ENCODE peak calls at places on chromosomes 2 and 18, in five cellular contexts. Q is cardiac muscle cell, G is psoas muscle, B is neuronal stem cell, F is upper lobe of left lung. S is an unnamed sample. For H3K9me3, the result is how much of the 10 kb centered on the place peaks cover.

GRCh38 chr2:198387677-198388076 is 583.3 kb downstream of the PLCL1 start:
- DNase-seq in F (no peak), G (no peak), B (no peak), Q (no peak), S (no peak)

GRCh38 chr2:169344736-169345506 is 17.4 kb downstream of the LRP2 start:
- DNase-seq in B (no peak), Q (no peak), F (no peak), G (no peak), S (no peak)

GRCh38 chr2:128390256-128390990 is 71.8 kb upstream of the HS6ST1 start:
- DNase-seq in F (peak), B (no peak), G (peak), Q (no peak), S (peak)

GRCh38 chr2:144550084-144550483 is 30.2 kb upstream of the ZEB2 start:
- DNase-seq in F (no peak), B (no peak), G (no peak), Q (no peak), S (no peak)

GRCh38 chr18:3466051-3466450 is 16.1 kb downstream of the TGIF1 start:
- DNase-seq in B (no peak), G (no peak), F (no peak), Q (no peak), S (no peak)

GRCh38 chr2:26669099-26669498 is 23.4 kb upstream of the KCNK3 start:
- DNase-seq in B (no peak), G (no peak), F (no peak), Q (no peak), S (no peak)

GRCh38 chr2:158998486-158999248 is 30.2 kb downstream of the TANC1 start:
- DNase-seq in F (no peak), G (no peak), B (no peak), Q (no peak), S (no peak)

GRCh38 chr18:55998071-55998522 is 410.1 kb upstream of the TCF4 start:
- DNase-seq in B (peak), G (no peak), Q (peak), F (no peak), S (no peak)

GRCh38 chr2:165675551-165675968 is 118.5 kb downstream of the GALNT3 start:
- DNase-seq in B (no peak), Q (no peak), F (no peak), G (no peak), S (no peak)

GRCh38 chr18:8854962-8855361 is 149.6 kb downstream of the MTCL1 start:
- DNase-seq in Q (no peak), B (no peak), G (no peak), F (no peak), S (no peak)

GRCh38 chr2:153710128-153710527 is 161.6 kb upstream of the GALNT13 start:
- DNase-seq in Q (no peak), G (no peak), B (no peak), F (no peak), S (no peak)

GRCh38 chr2:72104821-72105588 is 42.7 kb downstream of the CYP26B1 start:
- DNase-seq in Q (peak), F (no peak), G (no peak), B (no peak), S (no peak)

GRCh38 chr2:39778775-39779751 is at the start of gene THUMPD2:
- DNase-seq in B (peak), G (peak), F (peak), Q (peak), S (peak)

GRCh38 chr2:190804182-190804795 is 76.3 kb upstream of the GLS start:
- DNase-seq in G (no peak), B (peak), Q (no peak), F (no peak), S (no peak)

GRCh38 chr2:3626118-3626816 is 31.4 kb downstream of the COLEC11 start:
- DNase-seq in B (no peak), G (no peak), F (peak), Q (peak), S (no peak)

GRCh38 chr2:99615247-99615771 is 125.5 kb upstream of the REV1 start:
- DNase-seq in Q (no peak), G (peak), F (no peak), B (no peak), S (no peak)

GRCh38 chr2:79162132-79162531 is 2.6 kb upstream of the REG3A start:
- DNase-seq in B (no peak), Q (peak), G (no peak), F (no peak), S (no peak)

GRCh38 chr2:30356061-30356460 is 91.0 kb upstream of the LCLAT1 start:
- DNase-seq in Q (no peak), G (no peak), F (no peak), B (no peak), S (no peak)

GRCh38 chr2:240835528-240835927 is 15.5 kb upstream of the KIF1A start:
- DNase-seq in F (no peak), G (no peak), B (no peak), Q (no peak), S (no peak)

GRCh38 chr2:88090446-88091283 is 23.0 kb downstream of the SMYD1 start:
- DNase-seq in B (no peak), F (no peak), Q (no peak), G (no peak), S (no peak)

GRCh38 chr2:105744909-105745853 is at the start of gene NCK2:
- DNase-seq in G (peak), Q (peak), F (peak), B (peak), S (peak)

GRCh38 chr2:238160206-238161129 is 1.7 kb downstream of the ERFE start:
- DNase-seq in G (peak), F (no peak), Q (peak), B (no peak), S (no peak)

GRCh38 chr2:134275058-134275862 is 21.4 kb downstream of the MGAT5 start:
- DNase-seq in F (no peak), Q (no peak), B (no peak), G (no peak), S (no peak)

GRCh38 chr2:204748286-204748685 is 203.0 kb downstream of the PARD3B start:
- DNase-seq in F (no peak), B (no peak), Q (no peak), G (no peak), S (no peak)

GRCh38 chr2:27249891-27250651 is 12.8 kb downstream of the SLC30A3 start:
- DNase-seq in B (peak), Q (peak), F (peak), G (peak), S (peak)

GRCh38 chr2:89780318-89780717 is 1088.8 kb downstream of the RPIA start:
- DNase-seq in Q (no peak), B (no peak), F (no peak), G (no peak), S (no peak)

GRCh38 chr2:89775885-89776284 is 1084.4 kb downstream of the RPIA start:
- DNase-seq in F (no peak), B (no peak), Q (no peak), G (no peak), S (no peak)
- H3K9me3 ChIP-seq in F (under half), B (under half), Q (half or more), G (half or more), S (half or more)

DNA sequence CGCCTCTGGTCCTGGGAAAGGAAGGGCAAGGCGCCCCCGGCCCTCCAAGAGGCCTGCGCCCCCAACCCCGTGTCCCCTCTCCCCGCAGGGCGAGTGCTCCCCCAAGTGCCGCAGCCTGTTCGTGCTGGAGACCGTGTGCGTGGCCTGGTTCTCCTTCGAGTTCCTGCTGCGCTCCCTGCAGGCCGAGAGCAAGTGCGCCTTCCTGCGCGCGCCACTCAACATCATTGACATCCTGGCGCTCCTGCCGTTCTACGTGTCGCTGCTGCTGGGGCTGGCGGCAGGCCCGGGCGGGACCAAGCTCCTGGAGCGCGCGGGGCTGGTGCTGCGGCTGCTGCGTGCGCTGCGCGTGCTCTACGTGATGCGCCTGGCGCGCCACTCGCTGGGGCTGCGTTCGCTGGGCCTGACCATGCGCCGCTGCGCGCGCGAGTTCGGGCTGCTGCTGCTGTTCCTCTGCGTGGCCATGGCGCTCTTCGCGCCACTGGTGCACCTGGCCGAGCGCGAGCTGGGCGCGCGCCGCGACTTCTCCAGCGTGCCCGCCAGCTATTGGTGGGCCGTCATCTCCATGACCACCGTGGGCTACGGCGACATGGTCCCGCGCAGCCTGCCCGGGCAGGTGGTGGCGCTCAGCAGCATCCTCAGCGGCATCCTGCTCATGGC is 52.4 kb downstream of the SLC66A2 start:
- DNase-seq in B (no peak), G (peak), Q (no peak), F (no peak), S (no peak)
- H3K9me3 ChIP-seq in B (half or more), G (under half), Q (under half), F (under half), S (under half)

GRCh38 chr18:38575648-38576047 is 1010.0 kb upstream of the CELF4 start:
- DNase-seq in G (no peak), Q (no peak), B (no peak), F (no peak), S (no peak)

GRCh38 chr18:38576349-38576748 is 1010.8 kb upstream of the CELF4 start:
- DNase-seq in G (no peak), B (no peak), Q (no peak), F (no peak), S (no peak)

GRCh38 chr18:38576915-38577314 is 1011.3 kb upstream of the CELF4 start:
- DNase-seq in G (no peak), Q (no peak), F (no peak), B (no peak), S (no peak)

GRCh38 chr18:38579764-38580163 is 1014.2 kb upstream of the CELF4 start:
- DNase-seq in B (no peak), F (no peak), G (no peak), Q (no peak), S (no peak)

DNA sequence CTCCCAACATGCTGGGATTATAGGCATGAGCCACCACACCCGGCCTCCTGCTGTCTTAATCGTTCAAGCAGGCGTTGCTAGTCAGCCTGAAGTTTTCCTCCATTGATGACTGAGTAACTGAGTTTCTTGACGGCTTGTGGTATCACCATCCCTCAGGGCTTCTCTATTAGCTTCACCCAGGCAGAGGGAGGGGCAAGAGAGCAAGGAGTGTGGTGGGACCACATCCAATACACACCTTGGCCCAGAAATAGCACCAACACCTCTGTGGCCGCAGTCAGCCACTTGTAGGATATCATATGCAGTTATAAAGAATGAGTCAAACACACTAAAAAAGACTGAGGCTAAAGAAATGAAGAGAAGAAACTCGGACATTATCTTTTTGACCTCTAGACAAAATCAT is 1009.4 kb upstream of the CELF4 start:
- DNase-seq in Q (no peak), B (no peak), F (no peak), G (no peak), S (no peak)
- H3K9me3 ChIP-seq in Q (under half), B (under half), F (under half), G (under half), S (under half)

GRCh38 chr2:136206613-136207012 is 88.7 kb upstream of the CXCR4 start:
- DNase-seq in Q (no peak), G (no peak), B (no peak), F (no peak), S (no peak)
- H3K9me3 ChIP-seq in Q (under half), G (under half), B (under half), F (under half), S (under half)

GRCh38 chr2:14348247-14348646 is 284.3 kb upstream of the LRATD1 start:
- DNase-seq in G (no peak), F (no peak), Q (no peak), B (no peak), S (no peak)
- H3K9me3 ChIP-seq in G (under half), F (under half), Q (under half), B (under half), S (under half)

DNA sequence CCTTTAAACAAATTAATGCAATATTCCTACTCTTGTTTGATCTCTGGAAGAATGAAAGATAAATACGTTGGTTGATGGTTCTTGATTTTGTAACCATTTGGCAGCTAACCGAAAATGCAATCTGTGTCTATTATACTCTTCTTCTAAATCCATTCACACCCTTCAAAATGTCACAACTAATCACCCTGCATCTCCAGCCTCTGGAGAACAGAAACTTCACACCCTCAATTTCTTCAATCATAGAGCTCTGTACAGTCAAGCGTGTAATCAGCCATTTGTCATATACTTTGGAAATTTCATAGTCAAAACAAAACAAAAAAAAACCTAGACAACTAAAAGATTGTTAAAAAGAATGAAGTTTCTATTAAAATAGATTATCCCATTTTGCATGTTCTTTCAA is 1482.3 kb upstream of the LRRTM1 start:
- DNase-seq in G (no peak), F (no peak), B (no peak), Q (no peak), S (no peak)
- H3K9me3 ChIP-seq in G (under half), F (under half), B (under half), Q (under half), S (under half)

S was measured in lower lobe of right lung.